ENCODE peak calls at places on chromosome 2, in nine cellular contexts. U, D, W, I, M, Y, N, K and X are unnamed samples.

GRCh38 chr2:3465844-3466481 is 53.4 kb downstream of the ADI1 start:
- DNase-seq in U (peak), D (peak), W (no peak), I (no peak), M (no peak), Y (no peak), N (no peak), K (peak), X (peak)

GRCh38 chr2:185222311-185222710 is 516.3 kb upstream of the FSIP2 start:
- DNase-seq in U (no peak), D (no peak), W (no peak), I (no peak), M (no peak), Y (no peak), N (no peak), K (no peak), X (no peak)

GRCh38 chr2:25168256-25169072 is at the start of gene POMC:
- DNase-seq in U (peak), D (no peak), W (no peak), I (no peak), M (peak), Y (peak), N (no peak), K (no peak), X (no peak)

GRCh38 chr2:172674034-172674967 is 61.3 kb upstream of the RAPGEF4 start:
- DNase-seq in U (no peak), D (no peak), W (no peak), I (peak), M (no peak), Y (peak), N (no peak), K (no peak), X (no peak)

GRCh38 chr2:120653871-120654270 is 81.8 kb upstream of the GLI2 start:
- DNase-seq in U (no peak), D (no peak), W (no peak), I (no peak), M (no peak), Y (no peak), N (no peak), K (no peak), X (no peak)

GRCh38 chr2:109689973-109690372 is 75.8 kb downstream of the SOWAHC start:
- DNase-seq in U (no peak), D (no peak), W (no peak), I (no peak), M (no peak), Y (no peak), N (no peak), K (no peak), X (no peak)

GRCh38 chr2:131322209-131322608 is 41.8 kb downstream of the RAB6D start:
- DNase-seq in U (no peak), D (no peak), W (no peak), I (no peak), M (no peak), Y (no peak), N (no peak), K (no peak), X (no peak)

GRCh38 chr2:186841940-186842339 is 7.0 kb downstream of the ZSWIM2 start:
- DNase-seq in U (no peak), D (no peak), W (no peak), I (no peak), M (no peak), Y (no peak), N (no peak), K (no peak), X (peak)

GRCh38 chr2:201558665-201559064 is 84.6 kb downstream of the TMEM237 start:
- DNase-seq in U (no peak), D (no peak), W (no peak), I (no peak), M (no peak), Y (no peak), N (no peak), K (no peak), X (no peak)

GRCh38 chr2:28117104-28117596 is 226.6 kb downstream of the BABAM2 start:
- DNase-seq in U (no peak), D (no peak), W (no peak), I (no peak), M (no peak), Y (no peak), N (no peak), K (no peak), X (peak)

GRCh38 chr2:159614534-159615186 is 1.7 kb downstream of the BAZ2B start:
- DNase-seq in U (no peak), D (no peak), W (no peak), I (no peak), M (no peak), Y (no peak), N (peak), K (no peak), X (peak)

GRCh38 chr2:84878459-84878858 is 2.4 kb downstream of the TRABD2A start:
- DNase-seq in U (no peak), D (no peak), W (no peak), I (no peak), M (no peak), Y (no peak), N (no peak), K (no peak), X (no peak)

GRCh38 chr2:226984461-226985226 is 148.8 kb downstream of the RHBDD1 start:
- DNase-seq in U (no peak), D (no peak), W (no peak), I (peak), M (peak), Y (no peak), N (no peak), K (no peak), X (no peak)

GRCh38 chr2:199977984-199978415 is 22.6 kb downstream of the MAIP1 start:
- DNase-seq in U (no peak), D (no peak), W (no peak), I (peak), M (no peak), Y (no peak), N (no peak), K (peak), X (peak)

GRCh38 chr2:40646642-40647041 is 194.8 kb upstream of the SLC8A1 start:
- DNase-seq in U (no peak), D (no peak), W (no peak), I (no peak), M (no peak), Y (no peak), N (no peak), K (no peak), X (no peak)

GRCh38 chr2:69168950-69169695 is 156.1 kb downstream of the ANTXR1 start:
- DNase-seq in U (no peak), D (no peak), W (no peak), I (no peak), M (no peak), Y (no peak), N (no peak), K (no peak), X (no peak)

GRCh38 chr2:120550893-120551446 is 184.7 kb upstream of the GLI2 start:
- DNase-seq in U (no peak), D (no peak), W (no peak), I (no peak), M (no peak), Y (no peak), N (no peak), K (no peak), X (no peak)

GRCh38 chr2:214839464-214839863 is 30.0 kb upstream of the BARD1 start:
- DNase-seq in U (no peak), D (no peak), W (no peak), I (peak), M (no peak), Y (no peak), N (no peak), K (no peak), X (no peak)

GRCh38 chr2:152042636-152043615 is 55.9 kb downstream of the CACNB4 start:
- DNase-seq in U (no peak), D (no peak), W (no peak), I (no peak), M (no peak), Y (no peak), N (no peak), K (no peak), X (no peak)